ENCODE peak calls at places on chromosomes 1 and 21, in eight cellular contexts. A is PC-3, K is cardiac muscle cell, R is tibial nerve, Q is brain microvascular endothelial cell, D is H1, V is spleen, N is prostate gland. L is an unnamed sample.
A peak's percentile ranks its signal among the peaks of the same experiment; 100 is the strongest.

GRCh38 chr1:41844255-41844654 is 74.5 kb downstream of the HIVEP3 start:
- DNase-seq in A (no peak), K (no peak), R (no peak), Q (no peak), D (no peak), V (no peak), N (no peak), L (no peak)

GRCh38 chr1:236774926-236775325 is 20.2 kb upstream of the MTR start:
- DNase-seq in A (peak; percentile 26), K (peak; percentile 71), R (no peak), Q (peak; percentile 15), D (no peak), V (no peak), N (no peak), L (no peak)

GRCh38 chr1:89453123-89453972 is 71.3 kb upstream of the LRRC8B start:
- DNase-seq in A (no peak), K (no peak), R (no peak), Q (no peak), D (no peak), V (no peak), N (no peak), L (no peak)

GRCh38 chr1:186915555-186915954 is 86.8 kb downstream of the PLA2G4A start:
- DNase-seq in A (peak; percentile 12), K (peak; percentile 22), R (no peak), Q (no peak), D (no peak), V (no peak), N (no peak), L (no peak)

GRCh38 chr21:34205811-34206635 is 132.6 kb downstream of the MRPS6 start:
- DNase-seq in A (peak; percentile 58), K (no peak), R (no peak), Q (no peak), D (no peak), V (no peak), N (no peak), L (no peak)

GRCh38 chr1:236421022-236421421 is 26.9 kb downstream of the EDARADD start:
- DNase-seq in A (peak; percentile 37), K (peak; percentile 2), R (no peak), Q (peak; percentile 72), D (no peak), V (no peak), N (no peak), L (no peak)

GRCh38 chr1:147882535-147882934 is 20.1 kb upstream of the GJA8 start:
- DNase-seq in A (peak; percentile 73), K (no peak), R (no peak), Q (no peak), D (no peak), V (no peak), N (no peak), L (no peak)

GRCh38 chr1:5738911-5739462 is 253.2 kb downstream of the NPHP4 start:
- DNase-seq in A (no peak), K (no peak), R (no peak), Q (no peak), D (no peak), V (peak; percentile 14), N (no peak), L (no peak)

GRCh38 chr1:173249349-173249748 is 42.2 kb upstream of the TNFSF4 start:
- DNase-seq in A (peak; percentile 51), K (no peak), R (peak; percentile 5), Q (no peak), D (no peak), V (no peak), N (no peak), L (no peak)

GRCh38 chr1:225445644-225446297 is 17.9 kb upstream of the LBR start:
- DNase-seq in A (peak; percentile 71), K (peak; percentile 38), R (no peak), Q (no peak), D (no peak), V (no peak), N (no peak), L (no peak)

GRCh38 chr1:167564592-167564991 is 11.0 kb upstream of the CREG1 start:
- DNase-seq in A (peak; percentile 47), K (peak; percentile 40), R (no peak), Q (no peak), D (no peak), V (no peak), N (no peak), L (no peak)

GRCh38 chr1:67700692-67701410 is 15.8 kb downstream of the GADD45A start:
- DNase-seq in A (peak; percentile 78), K (peak; percentile 61), R (no peak), Q (peak; percentile 78), D (peak; percentile 31), V (no peak), N (no peak), L (no peak)

GRCh38 chr1:198107041-198107440 is 49.8 kb upstream of the NEK7 start:
- DNase-seq in A (peak; percentile 12), K (peak; percentile 16), R (no peak), Q (peak; percentile 66), D (no peak), V (no peak), N (no peak), L (no peak)

GRCh38 chr1:84386716-84387479 is 11.4 kb upstream of the DNASE2B start:
- DNase-seq in A (peak; percentile 29), K (no peak), R (no peak), Q (peak; percentile 27), D (no peak), V (no peak), N (no peak), L (no peak)

GRCh38 chr21:45972353-45972715 is 9.2 kb upstream of the COL6A1 start:
- DNase-seq in A (no peak), K (peak; percentile 50), R (no peak), Q (no peak), D (no peak), V (peak; percentile 75), N (no peak), L (no peak)

GRCh38 chr1:108053291-108054023 is 88.5 kb upstream of the VAV3 start:
- DNase-seq in A (peak; percentile 9), K (peak; percentile 74), R (no peak), Q (peak; percentile 67), D (no peak), V (no peak), N (no peak), L (no peak)

DNA sequence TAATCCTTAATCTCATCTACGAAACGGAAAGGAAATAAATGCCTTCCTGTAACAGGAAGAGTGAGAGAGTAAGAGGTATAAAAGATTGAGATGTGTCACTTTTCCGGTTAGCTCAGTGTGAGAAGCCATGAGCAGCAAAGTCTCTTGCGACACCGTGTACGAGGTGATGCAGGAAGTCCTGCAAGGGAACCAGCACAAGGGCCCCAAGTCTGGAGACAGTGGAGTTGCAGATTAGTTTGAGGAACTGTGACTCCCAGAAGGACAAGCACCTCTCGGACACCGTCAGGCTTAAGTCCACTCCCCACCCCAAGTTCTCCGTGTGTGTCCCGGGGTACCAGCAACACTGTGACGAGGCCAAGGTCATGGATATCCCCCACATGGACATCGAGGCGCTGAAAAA is 592.3 kb upstream of the ADGRL2 start:
- DNase-seq in A (no peak), K (no peak), R (no peak), Q (no peak), D (no peak), V (peak; percentile 82), N (no peak), L (no peak)
- H3K4me3 ChIP-seq in A (no peak overlapping the region), K (no peak overlapping the region), R (no peak overlapping the region), Q (no peak overlapping the region), D (no peak overlapping the region), V (no peak overlapping the region), N (no peak overlapping the region), L (no peak overlapping the region)

GRCh38 chr1:247147781-247148180 is 24.0 kb downstream of the ZNF124 start:
- DNase-seq in A (no peak), K (no peak), R (no peak), Q (no peak), D (no peak), V (no peak), N (no peak), L (no peak)

GRCh38 chr1:247145279-247145678 is 26.5 kb downstream of the ZNF124 start:
- DNase-seq in A (no peak), K (no peak), R (no peak), Q (no peak), D (peak; percentile 17), V (no peak), N (no peak), L (no peak)

DNA sequence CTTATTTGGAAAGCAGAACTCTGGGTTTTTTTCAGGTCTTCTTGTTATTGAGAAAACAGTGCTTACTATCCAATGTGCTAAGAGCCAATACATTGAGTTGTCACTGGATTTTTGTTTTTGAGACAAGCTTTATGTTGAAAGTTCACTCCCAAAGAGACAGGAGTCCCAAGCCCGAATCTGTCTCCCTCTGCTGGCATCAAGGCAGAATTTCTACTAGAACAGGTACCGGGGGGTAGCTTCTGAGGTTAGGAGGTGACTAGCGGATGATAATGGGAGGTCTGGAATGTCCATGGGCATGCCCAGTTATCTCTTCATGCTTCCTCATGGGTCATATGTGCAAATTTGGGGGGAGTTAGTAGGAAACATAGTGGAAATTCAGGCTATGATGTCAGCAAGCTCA is 25.1 kb downstream of the ZNF124 start:
- DNase-seq in A (no peak), K (no peak), R (no peak), Q (no peak), D (peak; percentile 19), V (no peak), N (no peak), L (no peak)
- TF ChIP-seq CTCF in A (peak; percentile 62), K (no peak), R (no peak), Q (peak; percentile 45), D (peak; percentile 50), V (no peak), N (no peak), L (no peak)

GRCh38 chr1:113913312-113913668 is 8.2 kb downstream of the DCLRE1B start:
- DNase-seq in A (no peak), K (no peak), R (no peak), Q (no peak), D (no peak), V (no peak), N (no peak), L (no peak)
- H3K36me3 ChIP-seq in A (peaks cover 21% of the 10 kb centered on the region), K (no peaks in the 10 kb centered on the region), R (peaks cover 9% of the 10 kb centered on the region), Q (no peaks in the 10 kb centered on the region), D (peaks cover 2% of the 10 kb centered on the region), V (peaks cover 38% of the 10 kb centered on the region), N (no peaks in the 10 kb centered on the region), L (peaks cover 11% of the 10 kb centered on the region)

GRCh38 chr21:28174006-28174405 is 818.7 kb downstream of the LTN1 start:
- DNase-seq in A (no peak), K (no peak), R (no peak), Q (no peak), D (no peak), V (no peak), N (no peak), L (no peak)

GRCh38 chr21:28181730-28182129 is 810.9 kb downstream of the LTN1 start:
- DNase-seq in A (no peak), K (no peak), R (no peak), Q (no peak), D (no peak), V (no peak), N (no peak), L (no peak)

DNA sequence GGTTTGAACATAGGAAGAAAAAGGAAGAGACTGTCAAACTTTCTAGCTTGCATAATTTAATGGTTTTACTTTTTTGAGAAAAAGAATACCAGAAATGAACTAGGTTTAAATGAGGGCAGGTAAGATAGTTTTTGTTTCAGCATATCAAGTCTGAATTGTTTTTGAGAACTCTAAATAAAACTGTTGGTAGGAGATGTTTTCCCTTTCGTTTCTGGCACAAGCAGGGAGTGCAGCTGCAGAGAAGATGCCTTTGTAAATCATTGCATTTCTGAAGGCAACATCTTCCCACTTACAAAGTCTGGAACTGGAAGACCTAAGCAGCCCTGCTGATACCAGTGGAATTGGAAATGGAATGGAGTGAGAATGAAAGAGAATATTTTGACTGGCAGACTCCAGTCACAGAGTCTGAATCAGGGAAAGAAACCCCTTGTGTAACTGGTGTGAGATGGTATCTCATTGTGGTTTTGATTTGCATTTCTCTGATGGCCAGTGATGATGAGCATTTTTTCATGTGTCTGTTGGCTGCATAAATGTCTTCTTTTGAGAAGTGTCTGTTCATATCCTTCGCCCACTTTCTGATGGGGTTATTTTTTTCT is 815.6 kb downstream of the LTN1 start:
- DNase-seq in A (no peak), K (no peak), R (no peak), Q (no peak), D (no peak), V (no peak), N (no peak), L (no peak)
- H3K4me3 ChIP-seq in A (no peak overlapping the region), K (no peak overlapping the region), R (no peak overlapping the region), Q (no peak overlapping the region), D (no peak overlapping the region), V (no peak overlapping the region), N (no peak overlapping the region), L (no peak overlapping the region)